ENCODE peak calls at places on chromosomes 1 and 21, in seven cellular contexts. K, N, H, Y, J, E and C are unnamed samples.

GRCh38 chr1:41542196-41542955 is 57.9 kb upstream of the EDN2 start:
- DNase-seq in J (no peak), K (no peak), N (no peak), H (no peak), E (no peak), Y (peak; percentile 46), C (no peak)

GRCh38 chr1:243409284-243409683 is 153.4 kb downstream of the SDCCAG8 start:
- DNase-seq in H (peak; percentile 22), K (no peak), Y (no peak), E (no peak), N (no peak), J (no peak), C (no peak)

GRCh38 chr1:147647796-147648633 is 22.3 kb downstream of the ACP6 start:
- DNase-seq in J (no peak), N (no peak), E (no peak), K (no peak), H (no peak), Y (no peak), C (no peak)

GRCh38 chr21:38067086-38067739 is 151.0 kb upstream of the KCNJ6 start:
- DNase-seq in H (no peak), Y (no peak), N (no peak), J (no peak), K (no peak), E (no peak), C (no peak)

GRCh38 chr1:3459051-3459908 is 4.8 kb downstream of the ARHGEF16 start:
- DNase-seq in J (no peak), E (no peak), N (no peak), K (no peak), H (no peak), Y (no peak), C (no peak)

GRCh38 chr1:83058327-83058726 is 940.6 kb downstream of the TTLL7 start:
- DNase-seq in N (no peak), K (no peak), E (no peak), J (no peak), H (no peak), Y (no peak), C (no peak)

GRCh38 chr1:15543589-15544568 is 17.2 kb downstream of the DNAJC16 start:
- DNase-seq in E (no peak), Y (peak; percentile 40), K (no peak), H (no peak), J (no peak), N (no peak), C (no peak)

GRCh38 chr21:38973552-38973951 is 167.8 kb downstream of the ETS2 start:
- DNase-seq in J (no peak), K (no peak), N (no peak), E (no peak), H (no peak), Y (no peak), C (no peak)

GRCh38 chr1:93908394-93909145 is 660 bp downstream of the GCLM start:
- DNase-seq in K (no peak), J (peak; percentile 37), Y (no peak), H (peak; percentile 40), E (peak; percentile 53), N (no peak), C (peak; percentile 74)

GRCh38 chr1:221439008-221439733 is 302.7 kb downstream of the DUSP10 start:
- DNase-seq in Y (no peak), J (no peak), K (no peak), E (no peak), N (no peak), H (peak; percentile 84), C (no peak)

GRCh38 chr1:1274931-1275431 is 1.3 kb upstream of the UBE2J2 start:
- DNase-seq in K (no peak), H (no peak), N (no peak), Y (no peak), J (no peak), E (no peak), C (no peak)

GRCh38 chr1:20110679-20111078 is 8.7 kb downstream of the PLA2G2D start:
- DNase-seq in H (no peak), J (no peak), E (no peak), Y (no peak), N (no peak), K (peak; percentile 45), C (no peak)

GRCh38 chr1:219312967-219313366 is 139.3 kb downstream of the LYPLAL1 start:
- DNase-seq in H (peak; percentile 73), K (no peak), E (no peak), N (peak; percentile 17), J (no peak), Y (no peak), C (no peak)

GRCh38 chr1:219318826-219319225 is 145.1 kb downstream of the LYPLAL1 start:
- DNase-seq in N (no peak), Y (no peak), E (no peak), K (no peak), J (no peak), H (no peak), C (no peak)

GRCh38 chr1:219313961-219314360 is 140.3 kb downstream of the LYPLAL1 start:
- DNase-seq in E (no peak), H (no peak), Y (no peak), K (no peak), J (no peak), N (no peak), C (no peak)

GRCh38 chr1:219316066-219316465 is 142.4 kb downstream of the LYPLAL1 start:
- DNase-seq in N (no peak), H (no peak), J (no peak), E (no peak), Y (no peak), K (no peak), C (no peak)

GRCh38 chr1:219317762-219318353 is 144.2 kb downstream of the LYPLAL1 start:
- DNase-seq in N (no peak), J (no peak), H (peak; percentile 53), K (no peak), E (peak; percentile 60), Y (no peak), C (no peak)
- TF ChIP-seq CTCF in N (no peak), J (no peak), H (no peak), K (peak; percentile 31), E (peak; percentile 75), Y (no peak), C (peak; percentile 52)

GRCh38 chr1:185239861-185240260 is 77.2 kb downstream of the IVNS1ABP start:
- DNase-seq in J (no peak), H (no peak), E (no peak), Y (no peak), N (no peak), K (no peak), C (no peak)

GRCh38 chr1:185244015-185244747 is 72.9 kb downstream of the IVNS1ABP start:
- DNase-seq in E (no peak), Y (no peak), K (peak; percentile 21), J (no peak), N (peak; percentile 14), H (peak; percentile 7), C (no peak)

GRCh38 chr1:185241127-185241526 is 75.9 kb downstream of the IVNS1ABP start:
- DNase-seq in J (no peak), E (no peak), K (no peak), Y (no peak), H (no peak), N (no peak), C (no peak)

GRCh38 chr1:185232874-185233273 is 75.9 kb downstream of the SWT1 start:
- DNase-seq in Y (no peak), E (no peak), J (no peak), K (no peak), H (no peak), N (no peak), C (no peak)

GRCh38 chr1:185238447-185238846 is 78.6 kb downstream of the IVNS1ABP start:
- DNase-seq in H (peak; percentile 7), J (no peak), Y (no peak), N (no peak), K (no peak), E (no peak), C (no peak)
- TF ChIP-seq CTCF in H (peak; percentile 34), J (peak; percentile 61), Y (no peak), N (no peak), K (peak; percentile 45), E (peak; percentile 52), C (peak; percentile 46)

GRCh38 chr1:26853156-26853555 is 9.8 kb upstream of the SFN start:
- DNase-seq in Y (peak; percentile 96), N (peak; percentile 72), J (peak; percentile 81), H (peak; percentile 83), K (peak; percentile 51), E (peak; percentile 84), C (peak; percentile 86)

GRCh38 chr1:26848947-26849774 is 13.8 kb upstream of the SFN start:
- DNase-seq in K (peak; percentile 69), E (no peak), J (no peak), Y (no peak), H (peak; percentile 95), N (no peak), C (no peak)

GRCh38 chr1:26853600-26853999 is 9.3 kb upstream of the SFN start:
- DNase-seq in N (no peak), K (no peak), H (no peak), Y (no peak), J (no peak), E (no peak), C (no peak)

GRCh38 chr1:26852701-26853100 is 10.2 kb upstream of the SFN start:
- DNase-seq in E (no peak), H (no peak), N (no peak), J (no peak), Y (no peak), K (no peak), C (no peak)

GRCh38 chr1:26851106-26851684 is 11.8 kb upstream of the SFN start:
- DNase-seq in N (no peak), J (no peak), K (no peak), E (no peak), Y (no peak), H (no peak), C (no peak)
- TF ChIP-seq CTCF in N (peak; percentile 27), J (no peak), K (no peak), E (peak; percentile 29), Y (no peak), H (no peak), C (no peak)

GRCh38 chr1:219805191-219805590 is 123.2 kb downstream of the SLC30A10 start:
- DNase-seq in J (no peak), N (no peak), Y (no peak), H (peak; percentile 10), K (no peak), E (no peak), C (no peak)
- TF ChIP-seq CTCF in J (peak; percentile 53), N (peak; percentile 18), Y (no peak), H (peak; percentile 38), K (peak; percentile 33), E (no peak), C (peak; percentile 26)

GRCh38 chr1:89727517-89728312 is 93.1 kb upstream of the LRRC8D start:
- DNase-seq in K (no peak), H (no peak), N (no peak), E (no peak), Y (no peak), J (no peak), C (no peak)
- TF ChIP-seq CTCF in K (no peak), H (no peak), N (no peak), E (no peak), Y (no peak), J (no peak), C (no peak)

DNA sequence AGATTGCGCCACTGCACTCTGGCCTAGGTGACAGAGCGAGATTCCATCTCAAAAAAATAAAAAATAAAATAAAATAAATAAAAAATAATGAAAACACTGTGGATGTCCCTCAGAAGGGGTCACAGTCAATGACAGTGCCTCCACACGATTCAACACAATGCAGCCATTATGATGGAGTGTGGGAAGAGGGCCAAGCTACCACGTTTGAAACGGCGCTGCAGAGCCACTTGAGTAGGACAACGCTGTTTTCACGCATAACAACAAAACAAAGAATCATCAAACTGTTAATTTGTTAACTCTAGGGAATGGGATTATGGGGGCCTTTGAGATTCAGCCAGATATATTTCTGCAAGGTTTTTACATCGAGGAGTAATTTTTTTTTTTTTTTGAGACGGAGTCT is 36.5 kb downstream of the NKAIN1 start:
- DNase-seq in J (no peak), K (no peak), H (no peak), Y (no peak), N (no peak), E (no peak), C (no peak)
- TF ChIP-seq CTCF in J (no peak), K (no peak), H (no peak), Y (no peak), N (no peak), E (no peak), C (no peak)